ENCODE peak calls at places on chromosome 11, in five cellular contexts. One of them, this sample, is unnamed.

GRCh38 chr11:96424693-96425092 is 34.9 kb downstream of the JRKL start:
- DNase-seq in OCI-LY7: no peak
- DNase-seq in neural crest cell: no peak
- DNase-seq in brain microvascular endothelial cell: peak; percentile 11
- DNase-seq in GM13977: no peak
- DNase-seq in this sample: no peak

GRCh38 chr11:27777013-27777412 is 76.8 kb upstream of the BDNF start:
- DNase-seq in neural crest cell: no peak
- DNase-seq in GM13977: no peak
- DNase-seq in OCI-LY7: no peak
- DNase-seq in brain microvascular endothelial cell: no peak
- DNase-seq in this sample: no peak

GRCh38 chr11:124865902-124866851 is 945 bp downstream of the ROBO3 start:
- DNase-seq in OCI-LY7: no peak
- DNase-seq in neural crest cell: peak; percentile 58
- DNase-seq in brain microvascular endothelial cell: no peak
- DNase-seq in GM13977: peak; percentile 77
- DNase-seq in this sample: peak; percentile 64

GRCh38 chr11:11876458-11876857 is 34.7 kb downstream of the USP47 start:
- DNase-seq in brain microvascular endothelial cell: peak; percentile 20
- DNase-seq in neural crest cell: no peak
- DNase-seq in OCI-LY7: no peak
- DNase-seq in GM13977: no peak
- DNase-seq in this sample: peak; percentile 33

GRCh38 chr11:124751391-124751740 is 689 bp downstream of the VSIG2 start:
- DNase-seq in neural crest cell: no peak
- DNase-seq in OCI-LY7: no peak
- DNase-seq in GM13977: peak; percentile 17
- DNase-seq in brain microvascular endothelial cell: no peak
- DNase-seq in this sample: no peak

GRCh38 chr11:16607675-16608644 is 130.5 kb upstream of the C11orf58 start:
- DNase-seq in GM13977: no peak
- DNase-seq in brain microvascular endothelial cell: peak; percentile 33
- DNase-seq in neural crest cell: peak; percentile 70
- DNase-seq in OCI-LY7: no peak
- DNase-seq in this sample: no peak

GRCh38 chr11:124747406-124748099 is 4.5 kb downstream of the VSIG2 start:
- DNase-seq in neural crest cell: no peak
- DNase-seq in brain microvascular endothelial cell: no peak
- DNase-seq in OCI-LY7: no peak
- DNase-seq in GM13977: peak; percentile 16
- DNase-seq in this sample: no peak

GRCh38 chr11:2203440-2204259 is 32.0 kb upstream of the TH start:
- DNase-seq in brain microvascular endothelial cell: no peak
- DNase-seq in OCI-LY7: no peak
- DNase-seq in GM13977: no peak
- DNase-seq in neural crest cell: no peak
- DNase-seq in this sample: no peak

GRCh38 chr11:108559340-108559739 is 34.2 kb downstream of the EXPH5 start:
- DNase-seq in GM13977: no peak
- DNase-seq in OCI-LY7: no peak
- DNase-seq in neural crest cell: no peak
- DNase-seq in brain microvascular endothelial cell: no peak
- DNase-seq in this sample: no peak

GRCh38 chr11:110531056-110531756 is 101.5 kb downstream of the FDX1 start:
- DNase-seq in neural crest cell: no peak
- DNase-seq in brain microvascular endothelial cell: no peak
- DNase-seq in OCI-LY7: no peak
- DNase-seq in GM13977: no peak
- DNase-seq in this sample: no peak

GRCh38 chr11:8344346-8344745 is 80.7 kb upstream of the LMO1 start:
- DNase-seq in GM13977: no peak
- DNase-seq in OCI-LY7: no peak
- DNase-seq in neural crest cell: no peak
- DNase-seq in brain microvascular endothelial cell: no peak
- DNase-seq in this sample: no peak

GRCh38 chr11:69054397-69055211 is 5.9 kb downstream of the TPCN2 start:
- DNase-seq in OCI-LY7: no peak
- DNase-seq in brain microvascular endothelial cell: no peak
- DNase-seq in neural crest cell: no peak
- DNase-seq in GM13977: no peak
- DNase-seq in this sample: no peak

DNA sequence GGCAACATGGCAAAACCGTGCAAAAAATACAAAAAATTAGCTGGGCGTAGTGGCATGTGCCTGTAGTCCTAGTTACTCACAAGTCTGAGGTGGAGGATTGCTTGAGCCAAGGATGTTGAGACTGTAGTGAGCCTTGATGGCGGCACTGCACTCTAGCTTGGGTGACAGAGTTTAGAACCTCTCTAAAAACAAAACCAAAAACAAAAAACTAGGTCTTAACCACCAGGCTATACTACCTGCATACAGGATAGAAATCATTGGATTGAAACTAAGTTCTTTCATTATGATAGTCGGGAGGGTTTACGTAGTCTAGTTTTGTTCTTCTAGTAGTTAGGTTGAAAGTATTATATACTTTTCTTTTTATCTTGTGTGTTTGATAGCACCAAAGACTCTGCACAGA is 5.8 kb downstream of the RNF214 start:
- DNase-seq in neural crest cell: no peak
- DNase-seq in brain microvascular endothelial cell: no peak
- DNase-seq in OCI-LY7: no peak
- DNase-seq in GM13977: no peak
- DNase-seq in this sample: no peak
- TF ChIP-seq CTCF in neural crest cell: no peak
- TF ChIP-seq CTCF in brain microvascular endothelial cell: no peak
- TF ChIP-seq CTCF in OCI-LY7: no peak
- TF ChIP-seq CTCF in GM13977: no peak
- TF ChIP-seq CTCF in this sample: no peak

DNA sequence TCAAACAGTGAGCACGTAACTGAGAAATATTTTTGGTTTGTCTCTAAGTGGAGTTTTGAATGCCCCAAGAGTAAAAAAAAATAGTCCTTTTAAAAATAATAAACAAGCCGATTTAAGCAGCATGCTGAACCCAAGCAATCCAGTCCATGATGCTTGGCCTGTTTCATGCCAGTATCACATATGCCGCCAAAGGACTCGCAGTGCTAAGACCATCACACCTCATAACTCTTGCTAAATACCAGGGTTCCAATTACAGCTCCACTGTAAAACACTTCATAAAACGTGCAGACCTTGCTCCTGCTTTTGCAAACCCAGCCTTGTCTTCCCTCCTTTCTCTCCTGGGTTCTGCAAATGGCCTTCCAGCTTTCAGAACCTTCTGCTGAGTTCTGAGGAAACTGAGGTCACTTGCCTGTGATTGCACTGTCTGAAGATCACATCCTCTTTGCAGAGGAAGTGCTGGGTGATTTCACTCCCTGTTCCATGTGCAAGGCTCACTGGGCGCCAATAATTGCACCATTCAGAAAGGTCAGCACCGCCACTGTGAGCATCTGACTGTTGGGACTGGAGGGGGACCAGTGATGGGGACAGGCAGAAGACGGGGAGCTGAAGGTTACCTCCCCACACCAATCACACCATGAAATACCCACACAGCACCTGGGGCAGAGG is 74.2 kb downstream of the SLC1A2 start:
- DNase-seq in OCI-LY7: no peak
- DNase-seq in brain microvascular endothelial cell: no peak
- DNase-seq in neural crest cell: no peak
- DNase-seq in GM13977: no peak
- DNase-seq in this sample: peak; percentile 19
- TF ChIP-seq CTCF in OCI-LY7: no peak
- TF ChIP-seq CTCF in brain microvascular endothelial cell: no peak
- TF ChIP-seq CTCF in neural crest cell: no peak
- TF ChIP-seq CTCF in GM13977: no peak
- TF ChIP-seq CTCF in this sample: no peak

GRCh38 chr11:70082829-70083228 is 4.7 kb downstream of the ANO1 start:
- DNase-seq in brain microvascular endothelial cell: no peak
- DNase-seq in GM13977: no peak
- DNase-seq in neural crest cell: no peak
- DNase-seq in OCI-LY7: no peak
- DNase-seq in this sample: peak; percentile 9
- TF ChIP-seq CTCF in brain microvascular endothelial cell: peak; percentile 61
- TF ChIP-seq CTCF in GM13977: peak; percentile 35
- TF ChIP-seq CTCF in neural crest cell: peak; percentile 49
- TF ChIP-seq CTCF in OCI-LY7: peak; percentile 49
- TF ChIP-seq CTCF in this sample: no peak

GRCh38 chr11:19880088-19880345 is 167.4 kb downstream of the NAV2 start:
- DNase-seq in GM13977: no peak
- DNase-seq in neural crest cell: no peak
- DNase-seq in brain microvascular endothelial cell: no peak
- DNase-seq in OCI-LY7: no peak
- DNase-seq in this sample: no peak

GRCh38 chr11:19882356-19882755 is 169.7 kb downstream of the NAV2 start:
- DNase-seq in GM13977: no peak
- DNase-seq in OCI-LY7: no peak
- DNase-seq in brain microvascular endothelial cell: no peak
- DNase-seq in neural crest cell: no peak
- DNase-seq in this sample: no peak

GRCh38 chr11:19878520-19878919 is 165.9 kb downstream of the NAV2 start:
- DNase-seq in neural crest cell: no peak
- DNase-seq in brain microvascular endothelial cell: no peak
- DNase-seq in GM13977: no peak
- DNase-seq in OCI-LY7: no peak
- DNase-seq in this sample: no peak

GRCh38 chr11:19879309-19880087 is 166.9 kb downstream of the NAV2 start:
- DNase-seq in brain microvascular endothelial cell: no peak
- DNase-seq in GM13977: no peak
- DNase-seq in neural crest cell: no peak
- DNase-seq in OCI-LY7: no peak
- DNase-seq in this sample: no peak

DNA sequence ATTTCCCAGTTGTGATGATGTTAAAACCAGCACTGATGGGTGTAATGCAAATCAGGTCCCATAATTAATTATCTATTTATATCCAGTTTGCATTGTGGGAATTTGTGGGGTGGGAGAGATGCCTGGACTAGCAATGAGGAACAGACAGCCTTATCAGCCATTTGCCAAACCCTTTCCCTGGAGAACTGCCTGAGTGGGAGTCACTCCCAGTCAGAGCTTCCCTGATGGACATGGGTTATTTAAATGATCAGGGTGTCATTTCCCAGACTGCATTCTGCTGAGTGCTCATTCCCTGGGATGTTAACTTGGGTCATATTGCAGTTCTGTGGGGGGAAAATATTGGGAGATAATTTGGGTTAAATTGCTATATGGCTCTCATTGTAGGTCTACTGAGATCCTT is 168.5 kb downstream of the NAV2 start:
- DNase-seq in GM13977: no peak
- DNase-seq in brain microvascular endothelial cell: no peak
- DNase-seq in neural crest cell: no peak
- DNase-seq in OCI-LY7: no peak
- DNase-seq in this sample: no peak
- TF ChIP-seq CTCF in GM13977: no peak
- TF ChIP-seq CTCF in brain microvascular endothelial cell: no peak
- TF ChIP-seq CTCF in neural crest cell: no peak
- TF ChIP-seq CTCF in OCI-LY7: no peak
- TF ChIP-seq CTCF in this sample: no peak

GRCh38 chr11:65652511-65653228 is 10.0 kb downstream of the RELA start:
- DNase-seq in brain microvascular endothelial cell: peak; percentile 85
- DNase-seq in OCI-LY7: peak; percentile 76
- DNase-seq in GM13977: peak; percentile 99
- DNase-seq in neural crest cell: peak; percentile 88
- DNase-seq in this sample: peak; percentile 97
- TF ChIP-seq CTCF in brain microvascular endothelial cell: no peak
- TF ChIP-seq CTCF in OCI-LY7: no peak
- TF ChIP-seq CTCF in GM13977: no peak
- TF ChIP-seq CTCF in neural crest cell: no peak
- TF ChIP-seq CTCF in this sample: no peak

DNA sequence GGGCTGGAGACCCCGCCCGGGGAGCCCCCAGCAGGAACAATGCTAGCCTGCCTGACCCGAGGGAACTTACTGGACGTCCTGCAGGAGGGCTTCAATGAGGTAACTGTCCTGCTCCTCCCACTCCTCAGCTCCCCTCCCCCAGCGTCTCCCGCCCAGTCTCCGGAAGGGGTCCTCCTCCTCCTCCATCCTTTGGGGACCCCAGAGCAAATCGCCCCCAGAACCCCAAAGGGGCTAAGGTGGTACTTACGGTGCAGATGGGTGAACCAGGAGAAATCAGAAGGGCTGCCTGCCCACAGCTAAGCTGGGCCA is 272 bp downstream of the DIXDC1 start:
- DNase-seq in brain microvascular endothelial cell: no peak
- DNase-seq in GM13977: no peak
- DNase-seq in neural crest cell: no peak
- DNase-seq in OCI-LY7: no peak
- DNase-seq in this sample: no peak
- TF ChIP-seq CTCF in brain microvascular endothelial cell: no peak
- TF ChIP-seq CTCF in GM13977: no peak
- TF ChIP-seq CTCF in neural crest cell: no peak
- TF ChIP-seq CTCF in OCI-LY7: no peak
- TF ChIP-seq CTCF in this sample: no peak

GRCh38 chr11:118275184-118275583 is 11.1 kb upstream of the MPZL2 start:
- DNase-seq in neural crest cell: no peak
- DNase-seq in OCI-LY7: no peak
- DNase-seq in brain microvascular endothelial cell: no peak
- DNase-seq in GM13977: no peak
- DNase-seq in this sample: no peak
- TF ChIP-seq CTCF in neural crest cell: no peak
- TF ChIP-seq CTCF in OCI-LY7: no peak
- TF ChIP-seq CTCF in brain microvascular endothelial cell: no peak
- TF ChIP-seq CTCF in GM13977: no peak
- TF ChIP-seq CTCF in this sample: no peak

DNA sequence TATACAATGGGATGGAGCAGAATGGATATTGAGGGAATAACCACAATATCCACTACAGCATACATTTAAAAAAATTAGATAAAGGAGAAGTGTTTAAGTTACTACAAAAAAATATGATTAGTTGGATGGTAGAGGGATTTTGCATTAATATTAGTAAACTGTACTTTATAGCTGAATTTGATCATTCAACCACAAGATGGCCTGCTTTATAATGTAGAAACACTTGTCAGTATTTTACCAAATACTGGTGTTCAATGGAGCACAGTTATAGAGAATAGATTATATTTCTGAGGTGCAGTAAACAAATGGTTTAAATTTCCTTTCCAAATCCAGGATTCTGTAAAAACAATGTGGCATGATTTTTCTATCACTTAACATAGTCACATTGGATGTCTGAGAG is 818.8 kb upstream of the CHORDC1 start:
- DNase-seq in brain microvascular endothelial cell: no peak
- DNase-seq in GM13977: no peak
- DNase-seq in OCI-LY7: no peak
- DNase-seq in neural crest cell: no peak
- DNase-seq in this sample: no peak
- TF ChIP-seq CTCF in brain microvascular endothelial cell: peak; percentile 10
- TF ChIP-seq CTCF in GM13977: no peak
- TF ChIP-seq CTCF in OCI-LY7: no peak
- TF ChIP-seq CTCF in neural crest cell: no peak
- TF ChIP-seq CTCF in this sample: no peak